ENCODE peak calls at places on chromosomes 6 and 20, in ten cellular contexts. One of them, this sample, is unnamed.

GRCh38 chr6:155314773-155315515 is 660 bp upstream of the TFB1M start:
- DNase-seq in heart left ventricle: peak
- DNase-seq in NCI-H345: peak
- DNase-seq in NCI-H446 treated with DMSO at 0.1 percent for 48 hours: peak
- DNase-seq in BJ: peak
- DNase-seq in T1000: peak
- DNase-seq in transverse colon: peak
- DNase-seq in endothelial cell: no peak
- DNase-seq in renal cortical epithelial cell: peak
- DNase-seq in CD4-positive, alpha-beta T cell: no peak
- DNase-seq in this sample: no peak

GRCh38 chr6:33856655-33857054 is 52.9 kb upstream of the MLN start:
- DNase-seq in transverse colon: peak
- DNase-seq in BJ: no peak
- DNase-seq in NCI-H446 treated with DMSO at 0.1 percent for 48 hours: no peak
- DNase-seq in CD4-positive, alpha-beta T cell: peak
- DNase-seq in renal cortical epithelial cell: no peak
- DNase-seq in heart left ventricle: no peak
- DNase-seq in NCI-H345: no peak
- DNase-seq in T1000: no peak
- DNase-seq in endothelial cell: no peak
- DNase-seq in this sample: no peak

GRCh38 chr6:95496769-95497426 is 80.4 kb upstream of the MANEA start:
- DNase-seq in T1000: no peak
- DNase-seq in NCI-H446 treated with DMSO at 0.1 percent for 48 hours: no peak
- DNase-seq in BJ: no peak
- DNase-seq in heart left ventricle: no peak
- DNase-seq in NCI-H345: no peak
- DNase-seq in endothelial cell: no peak
- DNase-seq in transverse colon: no peak
- DNase-seq in CD4-positive, alpha-beta T cell: no peak
- DNase-seq in renal cortical epithelial cell: no peak
- DNase-seq in this sample: no peak

GRCh38 chr6:38975621-38976049 is 72.9 kb upstream of the GLP1R start:
- DNase-seq in BJ: no peak
- DNase-seq in NCI-H446 treated with DMSO at 0.1 percent for 48 hours: no peak
- DNase-seq in CD4-positive, alpha-beta T cell: no peak
- DNase-seq in renal cortical epithelial cell: no peak
- DNase-seq in transverse colon: no peak
- DNase-seq in endothelial cell: no peak
- DNase-seq in heart left ventricle: no peak
- DNase-seq in NCI-H345: no peak
- DNase-seq in T1000: no peak
- DNase-seq in this sample: no peak

GRCh38 chr20:48745330-48745729 is 82.5 kb downstream of the PREX1 start:
- DNase-seq in endothelial cell: no peak
- DNase-seq in T1000: no peak
- DNase-seq in NCI-H345: no peak
- DNase-seq in transverse colon: no peak
- DNase-seq in renal cortical epithelial cell: no peak
- DNase-seq in BJ: no peak
- DNase-seq in CD4-positive, alpha-beta T cell: no peak
- DNase-seq in NCI-H446 treated with DMSO at 0.1 percent for 48 hours: no peak
- DNase-seq in heart left ventricle: no peak
- DNase-seq in this sample: no peak

GRCh38 chr20:39081255-39081654 is 119.1 kb downstream of the DHX35 start:
- DNase-seq in NCI-H345: peak
- DNase-seq in NCI-H446 treated with DMSO at 0.1 percent for 48 hours: peak
- DNase-seq in T1000: peak
- DNase-seq in endothelial cell: peak
- DNase-seq in BJ: peak
- DNase-seq in heart left ventricle: peak
- DNase-seq in transverse colon: peak
- DNase-seq in CD4-positive, alpha-beta T cell: peak
- DNase-seq in renal cortical epithelial cell: peak
- DNase-seq in this sample: peak

GRCh38 chr6:4388675-4389074 is 253.3 kb upstream of the ECI2 start:
- DNase-seq in NCI-H446 treated with DMSO at 0.1 percent for 48 hours: no peak
- DNase-seq in NCI-H345: no peak
- DNase-seq in endothelial cell: no peak
- DNase-seq in heart left ventricle: no peak
- DNase-seq in T1000: peak
- DNase-seq in transverse colon: no peak
- DNase-seq in BJ: no peak
- DNase-seq in CD4-positive, alpha-beta T cell: no peak
- DNase-seq in renal cortical epithelial cell: peak
- DNase-seq in this sample: no peak

GRCh38 chr6:15522856-15523529 is 139.8 kb downstream of the DTNBP1 start:
- DNase-seq in renal cortical epithelial cell: no peak
- DNase-seq in BJ: no peak
- DNase-seq in endothelial cell: no peak
- DNase-seq in T1000: no peak
- DNase-seq in heart left ventricle: no peak
- DNase-seq in transverse colon: no peak
- DNase-seq in NCI-H446 treated with DMSO at 0.1 percent for 48 hours: no peak
- DNase-seq in NCI-H345: no peak
- DNase-seq in CD4-positive, alpha-beta T cell: no peak
- DNase-seq in this sample: no peak

GRCh38 chr6:169571123-169571962 is 130.5 kb downstream of the WDR27 start:
- DNase-seq in transverse colon: no peak
- DNase-seq in endothelial cell: no peak
- DNase-seq in heart left ventricle: no peak
- DNase-seq in CD4-positive, alpha-beta T cell: no peak
- DNase-seq in T1000: peak
- DNase-seq in renal cortical epithelial cell: peak
- DNase-seq in BJ: no peak
- DNase-seq in NCI-H446 treated with DMSO at 0.1 percent for 48 hours: no peak
- DNase-seq in NCI-H345: no peak
- DNase-seq in this sample: no peak

GRCh38 chr6:72746276-72746675 is 124.4 kb downstream of the KCNQ5 start:
- DNase-seq in heart left ventricle: no peak
- DNase-seq in renal cortical epithelial cell: peak
- DNase-seq in BJ: no peak
- DNase-seq in transverse colon: no peak
- DNase-seq in endothelial cell: no peak
- DNase-seq in T1000: no peak
- DNase-seq in NCI-H446 treated with DMSO at 0.1 percent for 48 hours: no peak
- DNase-seq in NCI-H345: no peak
- DNase-seq in CD4-positive, alpha-beta T cell: no peak
- DNase-seq in this sample: no peak

GRCh38 chr6:42971746-42972327 is 7.1 kb downstream of the PEX6 start:
- DNase-seq in CD4-positive, alpha-beta T cell: no peak
- DNase-seq in NCI-H345: no peak
- DNase-seq in T1000: no peak
- DNase-seq in transverse colon: no peak
- DNase-seq in NCI-H446 treated with DMSO at 0.1 percent for 48 hours: no peak
- DNase-seq in heart left ventricle: no peak
- DNase-seq in renal cortical epithelial cell: no peak
- DNase-seq in endothelial cell: no peak
- DNase-seq in BJ: no peak
- DNase-seq in this sample: no peak

GRCh38 chr6:5537967-5538366 is 276.7 kb downstream of the FARS2 start:
- DNase-seq in transverse colon: no peak
- DNase-seq in CD4-positive, alpha-beta T cell: no peak
- DNase-seq in endothelial cell: no peak
- DNase-seq in NCI-H345: no peak
- DNase-seq in heart left ventricle: no peak
- DNase-seq in T1000: no peak
- DNase-seq in NCI-H446 treated with DMSO at 0.1 percent for 48 hours: no peak
- DNase-seq in BJ: peak
- DNase-seq in renal cortical epithelial cell: no peak
- DNase-seq in this sample: no peak

GRCh38 chr6:6622557-6622956 is 34.0 kb downstream of the LY86 start:
- DNase-seq in NCI-H446 treated with DMSO at 0.1 percent for 48 hours: peak
- DNase-seq in heart left ventricle: no peak
- DNase-seq in T1000: no peak
- DNase-seq in BJ: no peak
- DNase-seq in transverse colon: no peak
- DNase-seq in NCI-H345: no peak
- DNase-seq in CD4-positive, alpha-beta T cell: no peak
- DNase-seq in renal cortical epithelial cell: no peak
- DNase-seq in endothelial cell: no peak
- DNase-seq in this sample: no peak

GRCh38 chr6:3205913-3206312 is 21.5 kb downstream of the TUBB2B start:
- DNase-seq in T1000: no peak
- DNase-seq in NCI-H446 treated with DMSO at 0.1 percent for 48 hours: no peak
- DNase-seq in transverse colon: no peak
- DNase-seq in heart left ventricle: no peak
- DNase-seq in endothelial cell: no peak
- DNase-seq in renal cortical epithelial cell: peak
- DNase-seq in CD4-positive, alpha-beta T cell: no peak
- DNase-seq in NCI-H345: no peak
- DNase-seq in BJ: peak
- DNase-seq in this sample: no peak

GRCh38 chr6:137024172-137024990 is 20.4 kb downstream of the IL20RA start:
- DNase-seq in transverse colon: no peak
- DNase-seq in NCI-H345: no peak
- DNase-seq in NCI-H446 treated with DMSO at 0.1 percent for 48 hours: no peak
- DNase-seq in endothelial cell: no peak
- DNase-seq in T1000: no peak
- DNase-seq in heart left ventricle: no peak
- DNase-seq in renal cortical epithelial cell: peak
- DNase-seq in BJ: no peak
- DNase-seq in CD4-positive, alpha-beta T cell: no peak
- DNase-seq in this sample: no peak

GRCh38 chr6:124714728-124715127 is 247.5 kb upstream of the RNF217 start:
- DNase-seq in heart left ventricle: no peak
- DNase-seq in endothelial cell: no peak
- DNase-seq in NCI-H345: no peak
- DNase-seq in renal cortical epithelial cell: no peak
- DNase-seq in CD4-positive, alpha-beta T cell: no peak
- DNase-seq in transverse colon: no peak
- DNase-seq in BJ: no peak
- DNase-seq in T1000: no peak
- DNase-seq in NCI-H446 treated with DMSO at 0.1 percent for 48 hours: no peak
- DNase-seq in this sample: no peak

GRCh38 chr6:116459927-116460326 is 1.2 kb upstream of the CALHM6 start:
- DNase-seq in CD4-positive, alpha-beta T cell: no peak
- DNase-seq in endothelial cell: no peak
- DNase-seq in heart left ventricle: no peak
- DNase-seq in transverse colon: no peak
- DNase-seq in BJ: no peak
- DNase-seq in NCI-H446 treated with DMSO at 0.1 percent for 48 hours: no peak
- DNase-seq in T1000: no peak
- DNase-seq in renal cortical epithelial cell: no peak
- DNase-seq in NCI-H345: no peak
- DNase-seq in this sample: no peak

GRCh38 chr6:136859430-136859829 is 37.0 kb downstream of the PEX7 start:
- DNase-seq in T1000: no peak
- DNase-seq in heart left ventricle: no peak
- DNase-seq in BJ: no peak
- DNase-seq in NCI-H446 treated with DMSO at 0.1 percent for 48 hours: no peak
- DNase-seq in CD4-positive, alpha-beta T cell: no peak
- DNase-seq in endothelial cell: no peak
- DNase-seq in NCI-H345: no peak
- DNase-seq in renal cortical epithelial cell: no peak
- DNase-seq in transverse colon: no peak
- DNase-seq in this sample: no peak